ENCODE peak calls at places on chromosomes 5 and 9, in five cellular contexts. J, B, W, F and K are unnamed samples.

GRCh38 chr5:16625116-16625515 is 8.3 kb upstream of the RETREG1 start:
- DNase-seq in J (no peak), F (no peak), W (no peak), B (no peak), K (no peak)

GRCh38 chr5:135034186-135034962 is at the start of gene PITX1:
- DNase-seq in W (no peak), J (peak), F (peak), B (no peak), K (peak)

GRCh38 chr5:175687231-175687701 is 29.4 kb downstream of the HRH2 start:
- DNase-seq in W (no peak), B (peak), F (no peak), J (no peak), K (no peak)

GRCh38 chr5:89268460-89268859 is 385.5 kb upstream of the MEF2C start:
- DNase-seq in F (no peak), B (no peak), J (no peak), W (no peak), K (no peak)

GRCh38 chr9:108386859-108387384 is 468.9 kb downstream of the ACTL7B start:
- DNase-seq in F (no peak), W (no peak), B (no peak), J (peak), K (peak)

GRCh38 chr5:177130211-177131018 is 3.2 kb upstream of the NSD1 start:
- DNase-seq in W (no peak), B (peak), J (peak), F (no peak), K (no peak)

GRCh38 chr5:530001-530400 is 5.8 kb upstream of the SLC9A3 start:
- DNase-seq in J (no peak), F (no peak), W (no peak), B (no peak), K (no peak)

GRCh38 chr5:39986614-39987013 is 561.8 kb upstream of the DAB2 start:
- DNase-seq in B (no peak), W (no peak), F (no peak), J (no peak), K (no peak)

GRCh38 chr9:2904242-2904930 is 60.5 kb upstream of the PUM3 start:
- DNase-seq in J (no peak), F (no peak), B (no peak), W (no peak), K (no peak)

GRCh38 chr5:127092690-127093089 is 19.4 kb upstream of the C5orf63 start:
- DNase-seq in F (no peak), W (no peak), J (peak), B (no peak), K (no peak)

GRCh38 chr9:134695144-134695543 is 53.5 kb downstream of the COL5A1 start:
- DNase-seq in B (no peak), F (no peak), J (no peak), W (no peak), K (no peak)

GRCh38 chr5:88606173-88606572 is 276.8 kb downstream of the MEF2C start:
- DNase-seq in J (no peak), F (no peak), W (no peak), B (no peak), K (no peak)

GRCh38 chr9:93122721-93123221 is 11.3 kb downstream of the NINJ1 start:
- DNase-seq in F (no peak), J (no peak), B (peak), W (peak), K (no peak)

GRCh38 chr5:156008844-156009243 is 318.1 kb upstream of the SGCD start:
- DNase-seq in F (no peak), W (no peak), B (no peak), J (no peak), K (no peak)

GRCh38 chr5:67644221-67644920 is 447.8 kb upstream of the CD180 start:
- DNase-seq in W (no peak), F (no peak), J (no peak), B (no peak), K (no peak)

GRCh38 chr5:151730381-151730780 is 28.1 kb downstream of the ATOX1 start:
- DNase-seq in J (no peak), F (no peak), W (no peak), B (no peak), K (no peak)

GRCh38 chr5:105167092-105167491 is 1604.5 kb upstream of the NUDT12 start:
- DNase-seq in B (no peak), J (no peak), W (no peak), F (no peak), K (no peak)

GRCh38 chr9:98978231-98978681 is 34.5 kb downstream of the COL15A1 start:
- DNase-seq in F (no peak), J (no peak), B (no peak), W (no peak), K (no peak)

GRCh38 chr9:75239176-75239575 is 150.9 kb downstream of the OSTF1 start:
- DNase-seq in B (peak), J (peak), F (peak), W (no peak), K (no peak)

GRCh38 chr5:115402822-115403577 is 106.5 kb upstream of the CCDC112 start:
- DNase-seq in J (peak), B (no peak), F (no peak), W (no peak), K (no peak)

DNA sequence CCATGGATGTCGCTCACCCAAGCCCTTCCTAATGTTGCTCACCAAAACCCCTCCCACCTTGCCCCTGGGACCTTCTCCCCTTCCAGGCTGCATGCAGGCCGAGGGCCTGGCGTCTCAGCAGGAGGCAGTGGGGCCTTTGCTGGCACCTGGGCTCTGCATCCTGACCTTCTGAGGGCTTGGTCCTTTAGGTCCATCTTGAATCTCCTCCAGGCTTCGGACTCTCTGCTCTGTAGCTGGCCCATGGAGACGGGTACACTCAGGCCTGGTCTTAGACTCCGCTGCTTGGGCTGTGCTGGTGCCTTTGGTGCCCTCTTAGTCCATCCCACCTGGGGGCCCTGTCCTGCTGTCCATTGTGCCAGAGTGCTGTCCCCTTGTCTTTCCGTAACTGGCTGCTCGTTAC is 14.0 kb downstream of the TENT4A start:
- DNase-seq in J (no peak), W (no peak), F (no peak), B (no peak), K (no peak)
- TF ChIP-seq CTCF in J (no peak), W (no peak), F (no peak), B (no peak), K (no peak)

DNA sequence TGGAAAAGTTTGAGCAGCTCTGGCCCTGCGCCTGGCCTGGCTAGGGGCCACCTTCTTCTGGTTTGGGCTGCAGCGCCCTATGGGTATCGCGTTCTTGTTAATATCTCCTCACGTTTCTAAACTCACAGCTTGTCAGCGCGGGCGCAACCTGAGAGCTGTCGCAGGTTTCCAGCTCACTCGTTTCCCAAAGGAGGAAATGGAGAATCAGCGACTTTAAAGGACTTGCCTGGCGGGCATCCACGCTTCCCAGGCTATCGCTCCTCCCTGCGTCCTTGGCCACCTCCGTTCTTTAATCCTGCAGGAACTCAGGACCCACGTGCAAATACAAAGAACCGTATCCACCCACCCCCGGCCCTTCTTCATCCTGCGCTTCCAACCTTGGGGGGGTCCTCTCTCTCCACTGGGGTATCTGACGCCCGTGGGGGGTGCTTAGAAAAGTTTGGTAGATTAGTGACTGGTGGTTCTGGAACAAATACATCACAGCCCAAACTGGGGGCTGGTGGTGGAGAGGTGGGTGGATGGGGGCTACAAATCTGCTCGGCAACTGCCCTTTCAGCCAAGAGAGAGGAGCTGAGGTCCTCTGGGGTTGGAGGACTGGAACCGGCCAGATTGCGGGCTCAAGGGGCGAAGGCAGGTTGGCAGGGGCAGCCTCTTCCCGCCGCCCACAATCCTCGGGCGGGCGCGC is 575 bp upstream of the PSAT1 start:
- DNase-seq in J (peak), F (peak), B (peak), W (no peak), K (no peak)
- H3K27ac ChIP-seq in J (peak), F (peak), B (no peak), W (peak), K (peak)

GRCh38 chr9:126611188-126611587 is 2.5 kb upstream of the LMX1B start:
- DNase-seq in F (no peak), J (no peak), B (no peak), W (no peak), K (no peak)

GRCh38 chr9:126612813-126613641 is 701 bp upstream of the LMX1B start:
- DNase-seq in F (no peak), J (no peak), W (no peak), B (peak), K (no peak)

GRCh38 chr9:126613656-126614055 is at the start of gene LMX1B:
- DNase-seq in B (peak), J (peak), W (no peak), F (peak), K (no peak)

GRCh38 chr9:126611592-126612328 is 2.0 kb upstream of the LMX1B start:
- DNase-seq in J (peak), W (peak), F (peak), B (peak), K (no peak)

GRCh38 chr9:126612329-126612812 is 1.4 kb upstream of the LMX1B start:
- DNase-seq in W (no peak), F (no peak), J (no peak), B (no peak), K (no peak)
- H3K4me3 ChIP-seq in W (peak), F (peak), J (no peak), B (peak), K (no peak)

GRCh38 chr5:86974910-86975309 is 292.8 kb upstream of the RASA1 start:
- DNase-seq in B (no peak), F (no peak), W (no peak), J (no peak), K (no peak)

GRCh38 chr5:86968311-86968753 is 299.4 kb upstream of the RASA1 start:
- DNase-seq in J (peak), F (peak), W (no peak), B (no peak), K (peak)

GRCh38 chr5:86971034-86971511 is 296.6 kb upstream of the RASA1 start:
- DNase-seq in F (peak), W (no peak), B (no peak), J (peak), K (no peak)
- TF ChIP-seq CTCF in F (no peak), W (peak), B (peak), J (peak), K (peak)

GRCh38 chr9:111298831-111299603 is 31.0 kb downstream of the OR2K2 start:
- DNase-seq in W (no peak), F (peak), B (no peak), J (peak), K (peak)
- H3K27ac ChIP-seq in W (no peak), F (peak), B (peak), J (peak), K (peak)

DNA sequence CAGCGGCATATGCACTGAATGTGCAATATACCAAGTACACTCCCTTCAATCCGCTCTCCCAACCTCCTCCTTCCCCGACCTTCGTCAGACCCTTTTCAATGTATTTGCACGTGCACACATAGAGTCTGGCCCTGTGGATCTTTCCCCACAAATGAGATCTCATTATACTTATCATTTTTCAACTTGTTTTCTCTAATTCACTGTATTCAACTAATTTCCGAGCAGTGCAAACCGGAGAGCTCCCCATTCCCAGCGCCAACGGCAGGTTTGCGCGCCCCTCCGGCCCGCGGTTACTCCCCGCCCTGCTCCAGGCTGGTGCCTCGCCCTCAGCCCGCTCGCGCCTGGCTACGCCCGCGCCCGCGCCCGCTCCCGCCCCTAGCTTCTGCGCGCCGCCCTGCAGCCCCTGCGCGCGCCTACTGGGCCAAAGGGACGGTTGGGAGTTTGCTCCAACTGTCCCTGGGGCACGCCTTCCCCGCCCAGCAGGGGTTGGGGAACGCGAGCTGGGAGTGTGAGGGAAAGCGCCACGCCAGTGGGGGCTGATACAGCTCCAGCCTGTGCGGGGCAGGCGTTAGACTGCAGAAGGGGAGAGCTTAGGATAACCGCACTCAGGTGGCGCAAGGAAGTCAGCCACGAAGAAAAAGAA is 3.3 kb upstream of the CDC20B start:
- DNase-seq in J (no peak), F (peak), W (no peak), B (no peak), K (no peak)
- H3K4me3 ChIP-seq in J (peak), F (peak), W (no peak), B (no peak), K (peak)